ENCODE peak calls at places on chromosomes 6 and 20, in six cellular contexts. A is skeletal muscle cell, R is spleen, D is activated T-cell treated with anti-CD3 and anti-CD28 coated beads for 1 hour, K is MV-4-11, Z is lung microvascular endothelial cell. U is an unnamed sample.
A peak's percentile ranks its signal among the peaks of the same experiment; 100 is the strongest.

GRCh38 chr20:10807013-10807412 is 133.2 kb upstream of the JAG1 start:
- DNase-seq in A (no peak), R (no peak), D (no peak), Z (no peak), K (no peak), U (no peak)

GRCh38 chr20:20897922-20898321 is 185.5 kb upstream of the RALGAPA2 start:
- DNase-seq in D (no peak), A (no peak), Z (no peak), R (no peak), K (no peak), U (no peak)

GRCh38 chr6:125753218-125753936 is 3.9 kb downstream of the HEY2 start:
- DNase-seq in Z (peak; percentile 52), K (no peak), R (no peak), A (no peak), D (no peak), U (no peak)

GRCh38 chr6:8530775-8531435 is 95.6 kb upstream of the SLC35B3 start:
- DNase-seq in K (no peak), Z (no peak), A (no peak), R (no peak), D (no peak), U (no peak)

GRCh38 chr6:7136859-7137334 is 29.1 kb downstream of the RREB1 start:
- DNase-seq in D (no peak), A (no peak), Z (no peak), R (peak; percentile 76), K (peak; percentile 82), U (no peak)

GRCh38 chr6:35568967-35569606 is 56.4 kb upstream of the TULP1 start:
- DNase-seq in R (peak; percentile 84), A (no peak), D (peak; percentile 14), Z (peak; percentile 30), K (no peak), U (no peak)

GRCh38 chr6:43796910-43797890 is 27.2 kb downstream of the VEGFA start:
- DNase-seq in D (no peak), R (peak; percentile 46), Z (no peak), K (peak; percentile 64), A (no peak), U (no peak)

GRCh38 chr6:136846046-136846445 is 23.7 kb downstream of the PEX7 start:
- DNase-seq in K (peak; percentile 18), R (no peak), A (peak; percentile 25), Z (peak; percentile 73), D (peak; percentile 2), U (no peak)

GRCh38 chr6:156828280-156828703 is 51.1 kb downstream of the ARID1B start:
- DNase-seq in A (peak; percentile 75), R (no peak), D (no peak), K (peak; percentile 74), Z (peak; percentile 57), U (no peak)

GRCh38 chr6:166435574-166435973 is 52.8 kb upstream of the MPC1 start:
- DNase-seq in K (peak; percentile 80), A (no peak), D (no peak), Z (no peak), R (no peak), U (no peak)

GRCh38 chr6:113623124-113623523 is 234.0 kb upstream of the MARCKS start:
- DNase-seq in Z (peak; percentile 11), A (peak; percentile 57), K (no peak), R (no peak), D (no peak), U (no peak)

U was measured in right atrium auricular region.